ENCODE peak calls at places on chromosomes 12 and 14, in six cellular contexts. L is HCT116, R is stomach, Z is transverse colon, Y is sigmoid colon, M is HepG2. S is an unnamed sample.

GRCh38 chr14:70660967-70661871 is 19.5 kb downstream of the TTC9 start:
- DNase-seq in Z (peak; percentile 39), L (no peak), Y (no peak), M (no peak), R (peak; percentile 80), S (no peak)

GRCh38 chr14:102532204-102532658 is 22.7 kb upstream of the ANKRD9 start:
- DNase-seq in M (no peak), Z (no peak), L (no peak), R (no peak), Y (no peak), S (no peak)

GRCh38 chr12:56190695-56191155 is 1.4 kb upstream of the SMARCC2 start:
- DNase-seq in L (no peak), R (no peak), Z (no peak), Y (no peak), M (no peak), S (no peak)

GRCh38 chr12:10126401-10126800 is 3.6 kb downstream of the CLEC7A start:
- DNase-seq in L (no peak), Z (no peak), R (no peak), M (no peak), Y (no peak), S (no peak)

GRCh38 chr14:26598081-26598671 is 343 bp upstream of the NOVA1 start:
- DNase-seq in Y (peak; percentile 97), M (peak; percentile 77), L (no peak), R (peak; percentile 57), Z (peak; percentile 80), S (no peak)

GRCh38 chr12:94872671-94873367 is 130.7 kb downstream of the NDUFA12 start:
- DNase-seq in M (no peak), Y (no peak), L (no peak), R (no peak), Z (no peak), S (peak; percentile 46)

GRCh38 chr14:68716698-68717097 is 76.2 kb downstream of the ZFP36L1 start:
- DNase-seq in Z (peak; percentile 47), R (peak; percentile 60), L (no peak), Y (no peak), M (peak; percentile 87), S (no peak)

GRCh38 chr12:32080435-32080834 is 26.2 kb upstream of the BICD1 start:
- DNase-seq in Y (no peak), R (no peak), L (no peak), M (no peak), Z (no peak), S (no peak)

GRCh38 chr12:44885902-44886301 is 9.8 kb upstream of the NELL2 start:
- DNase-seq in Y (no peak), L (no peak), M (no peak), R (no peak), Z (no peak), S (no peak)

GRCh38 chr12:50922820-50923219 is 29.5 kb upstream of the HIGD1C start:
- DNase-seq in Z (no peak), Y (peak; percentile 78), L (no peak), M (no peak), R (no peak), S (no peak)

DNA sequence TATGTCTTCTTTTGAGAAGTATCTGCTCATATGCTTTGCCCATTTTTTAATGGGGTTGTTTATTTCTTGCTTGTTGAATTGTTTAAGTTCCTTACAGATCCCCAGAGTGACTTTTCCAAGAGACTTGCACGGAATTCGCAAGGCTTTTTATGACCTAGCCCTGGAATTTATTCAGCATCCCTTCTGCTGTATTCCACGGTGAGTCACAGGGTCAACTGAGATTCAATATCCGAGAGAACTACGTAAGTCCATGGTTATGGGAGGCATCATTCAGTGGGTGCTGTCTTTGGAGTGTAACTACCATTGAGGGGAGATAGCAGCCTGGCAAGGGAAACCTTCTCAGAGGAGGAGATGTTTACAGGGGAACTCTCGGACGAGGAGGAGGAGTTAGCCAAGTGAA is 20.9 kb upstream of the GPRC5A start:
- DNase-seq in L (peak; percentile 95), Z (no peak), R (no peak), M (peak; percentile 29), Y (no peak), S (no peak)
- TF ChIP-seq POLR2A in L (no peak), Z (no peak), R (no peak), M (no peak), Y (no peak), S (no peak)

DNA sequence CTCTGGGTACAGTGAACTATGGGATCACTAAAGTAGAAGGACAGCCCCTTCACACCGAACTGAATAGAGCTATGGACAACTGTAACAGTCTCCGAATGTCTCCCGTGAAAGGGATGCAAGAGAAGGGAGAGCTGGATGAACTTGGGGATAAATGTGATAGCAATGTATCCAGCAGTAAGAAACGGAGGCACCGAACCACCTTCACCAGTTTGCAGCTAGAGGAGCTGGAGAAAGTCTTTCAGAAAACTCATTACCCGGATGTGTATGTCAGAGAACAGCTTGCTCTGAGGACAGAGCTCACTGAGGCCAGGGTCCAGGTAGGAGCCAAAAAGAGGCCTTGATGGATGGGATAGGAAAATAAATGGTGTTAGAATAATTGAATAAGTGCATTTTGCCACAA is 3.5 kb downstream of the ALX1 start:
- DNase-seq in R (no peak), Z (no peak), M (no peak), Y (no peak), L (no peak), S (no peak)
- TF ChIP-seq POLR2AphosphoS5 in R (no peak), Z (no peak), M (no peak), Y (no peak), L (no peak), S (no peak)

GRCh38 chr12:79769860-79770485 is 79.2 kb upstream of the PAWR start:
- DNase-seq in L (no peak), Y (no peak), M (no peak), Z (no peak), R (no peak), S (no peak)
- TF ChIP-seq POLR2A in L (no peak), Y (no peak), M (no peak), Z (no peak), R (no peak), S (no peak)

GRCh38 chr12:1582709-1583050 is 11.7 kb downstream of the FBXL14 start:
- DNase-seq in L (no peak), M (no peak), Z (no peak), Y (no peak), R (no peak), S (no peak)

GRCh38 chr12:1580526-1580925 is 13.9 kb downstream of the FBXL14 start:
- DNase-seq in Z (no peak), L (no peak), R (no peak), M (no peak), Y (no peak), S (no peak)

GRCh38 chr12:1584326-1584725 is 10.1 kb downstream of the FBXL14 start:
- DNase-seq in L (no peak), Y (no peak), M (no peak), R (no peak), Z (no peak), S (no peak)

GRCh38 chr12:1581973-1582708 is 12.2 kb downstream of the FBXL14 start:
- DNase-seq in R (no peak), M (no peak), L (no peak), Z (no peak), Y (no peak), S (no peak)

GRCh38 chr12:1583421-1584078 is 10.8 kb downstream of the FBXL14 start:
- DNase-seq in Z (peak; percentile 85), L (peak; percentile 75), Y (peak; percentile 86), R (peak; percentile 68), M (peak; percentile 72), S (no peak)
- TF ChIP-seq POLR2AphosphoS5 in Z (no peak), L (no peak), Y (no peak), R (no peak), M (no peak), S (no peak)

GRCh38 chr12:78863482-78864427 is 819 bp upstream of the SYT1 start:
- DNase-seq in Z (peak; percentile 38), L (no peak), R (no peak), M (no peak), Y (peak; percentile 75), S (peak; percentile 9)
- TF ChIP-seq POLR2A in Z (no peak), L (no peak), R (no peak), M (no peak), Y (no peak), S (no peak)

GRCh38 chr14:60643443-60644402 is 5.6 kb downstream of the SIX1 start:
- DNase-seq in Z (no peak), L (no peak), R (no peak), Y (no peak), M (peak; percentile 80), S (no peak)
- TF ChIP-seq POLR2AphosphoS5 in Z (no peak), L (no peak), R (no peak), Y (no peak), M (no peak), S (no peak)

DNA sequence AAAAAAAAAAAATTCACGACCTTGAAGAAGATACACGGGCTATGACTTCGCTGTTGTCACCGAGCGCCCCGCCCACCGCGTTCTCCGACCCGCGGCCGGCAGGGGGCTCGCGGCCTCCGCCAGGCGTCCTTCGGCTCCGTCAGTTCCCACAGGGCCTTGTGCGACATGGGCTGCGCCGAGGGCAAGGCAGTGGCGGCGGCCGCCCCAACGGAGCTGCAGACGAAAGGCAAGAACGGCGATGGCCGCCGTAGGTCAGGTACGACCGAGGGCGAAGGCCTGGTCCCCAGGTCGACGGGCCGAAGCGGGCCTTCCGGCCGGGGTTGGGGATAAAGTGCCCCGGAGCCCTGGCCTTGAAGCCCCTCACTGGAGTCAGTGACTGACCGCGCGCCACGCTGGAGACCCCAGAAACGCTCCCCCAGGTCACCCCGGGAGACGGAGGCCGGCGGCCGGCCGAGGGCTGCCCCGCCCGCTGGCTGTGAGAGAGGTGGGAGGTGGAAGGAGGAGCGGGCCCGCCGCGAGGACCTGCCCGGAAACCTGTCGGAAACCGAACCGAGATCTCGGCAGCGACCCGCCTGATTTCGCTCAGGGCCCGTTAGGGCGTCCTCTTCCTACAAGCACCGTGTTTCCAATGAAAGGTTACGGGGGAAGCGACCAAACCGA is at the start of gene TXNRD1:
- DNase-seq in Z (peak; percentile 86), M (peak; percentile 30), L (peak; percentile 56), R (peak; percentile 87), Y (peak; percentile 92), S (peak; percentile 88)
- TF ChIP-seq POLR2A in Z (no peak), M (no peak), L (no peak), R (no peak), Y (peak; percentile 62), S (no peak)

S was measured in GM12892.